ENCODE peak calls at places on chromosomes 12 and 14, in ten cellular contexts. N, Z, A, D, I, S, V, B, L and T are unnamed samples.
A peak's percentile ranks its signal among the peaks of the same experiment; 100 is the strongest.

GRCh38 chr12:10389941-10390340 is at the start of gene KLRK1:
- DNase-seq in N (no peak), Z (no peak), A (no peak), D (no peak), I (no peak), S (no peak), V (no peak), B (no peak), L (no peak), T (no peak)

GRCh38 chr12:58920102-58920955 is at the start of gene LRIG3:
- DNase-seq in N (peak; percentile 93), Z (peak; percentile 88), A (peak; percentile 20), D (peak; percentile 88), I (peak; percentile 91), S (peak; percentile 14), V (peak; percentile 92), B (peak; percentile 97), L (peak; percentile 89), T (peak; percentile 97)

GRCh38 chr14:54435500-54435981 is 5.6 kb downstream of the CNIH1 start:
- DNase-seq in N (peak; percentile 89), Z (no peak), A (peak; percentile 20), D (no peak), I (peak; percentile 48), S (no peak), V (no peak), B (no peak), L (peak; percentile 94), T (peak; percentile 81)

GRCh38 chr14:104881369-104881979 is 16.4 kb downstream of the CEP170B start:
- DNase-seq in N (no peak), Z (no peak), A (no peak), D (no peak), I (peak; percentile 30), S (no peak), V (no peak), B (peak; percentile 45), L (no peak), T (no peak)

GRCh38 chr14:104977008-104977680 is 1.0 kb downstream of the AHNAK2 start:
- DNase-seq in N (no peak), Z (no peak), A (no peak), D (no peak), I (no peak), S (no peak), V (no peak), B (no peak), L (no peak), T (no peak)

GRCh38 chr12:99453831-99454538 is 193.6 kb upstream of the GARIN6 start:
- DNase-seq in N (peak; percentile 40), Z (no peak), A (no peak), D (no peak), I (peak; percentile 47), S (no peak), V (no peak), B (no peak), L (no peak), T (peak; percentile 23)

GRCh38 chr12:44532940-44533339 is 343.2 kb downstream of the NELL2 start:
- DNase-seq in N (no peak), Z (no peak), A (no peak), D (no peak), I (no peak), S (no peak), V (no peak), B (no peak), L (no peak), T (no peak)

GRCh38 chr12:63913929-63914328 is 69.4 kb downstream of the SRGAP1 start:
- DNase-seq in N (no peak), Z (no peak), A (no peak), D (no peak), I (no peak), S (no peak), V (no peak), B (no peak), L (no peak), T (no peak)

GRCh38 chr12:119393685-119394084 is 59.2 kb downstream of the CCDC60 start:
- DNase-seq in N (no peak), Z (no peak), A (no peak), D (no peak), I (no peak), S (no peak), V (no peak), B (no peak), L (no peak), T (no peak)

GRCh38 chr14:91267965-91268437 is 23.5 kb upstream of the GPR68 start:
- DNase-seq in N (no peak), Z (no peak), A (peak; percentile 68), D (no peak), I (no peak), S (no peak), V (no peak), B (no peak), L (no peak), T (no peak)

GRCh38 chr14:96889091-96889490 is 91.9 kb downstream of the VRK1 start:
- DNase-seq in N (no peak), Z (no peak), A (no peak), D (no peak), I (no peak), S (no peak), V (no peak), B (no peak), L (no peak), T (no peak)

GRCh38 chr12:133264173-133264572 is 28.5 kb upstream of the ANHX start:
- DNase-seq in N (no peak), Z (no peak), A (no peak), D (no peak), I (no peak), S (no peak), V (no peak), B (no peak), L (no peak), T (peak; percentile 3)

GRCh38 chr12:2640709-2641108 is 154.1 kb upstream of the FKBP4 start:
- DNase-seq in N (peak; percentile 99), Z (no peak), A (peak; percentile 16), D (peak; percentile 11), I (no peak), S (no peak), V (peak; percentile 70), B (no peak), L (peak; percentile 95), T (peak; percentile 99)

GRCh38 chr12:48970702-48971334 is 717 bp downstream of the WNT10B start:
- DNase-seq in N (no peak), Z (no peak), A (no peak), D (no peak), I (no peak), S (no peak), V (no peak), B (no peak), L (no peak), T (no peak)
- H3K4me3 ChIP-seq in N (peak overlapping the region; percentile 28), Z (peak overlapping the region; percentile 36), A (peak overlapping the region; percentile 42), D (no peak overlapping the region), I (no peak overlapping the region), S (peak overlapping the region; percentile 55), V (no peak overlapping the region), B (no peak overlapping the region), L (no peak overlapping the region), T (peak overlapping the region; percentile 66)

GRCh38 chr14:94770815-94771190 is 890 bp upstream of the GSC start:
- DNase-seq in N (no peak), Z (no peak), A (no peak), D (no peak), I (no peak), S (no peak), V (no peak), B (no peak), L (no peak), T (no peak)

GRCh38 chr14:94769413-94770250 is at the start of gene GSC:
- DNase-seq in N (peak; percentile 43), Z (no peak), A (no peak), D (peak; percentile 17), I (no peak), S (peak; percentile 4), V (no peak), B (peak; percentile 78), L (peak; percentile 22), T (peak; percentile 84)

GRCh38 chr14:94768521-94769412 is 1.1 kb downstream of the GSC start:
- DNase-seq in N (no peak), Z (no peak), A (no peak), D (no peak), I (peak; percentile 3), S (peak; percentile 36), V (no peak), B (peak; percentile 63), L (no peak), T (peak; percentile 63)

GRCh38 chr14:94771191-94771905 is 1.4 kb upstream of the GSC start:
- DNase-seq in N (no peak), Z (no peak), A (no peak), D (no peak), I (no peak), S (no peak), V (no peak), B (no peak), L (no peak), T (no peak)

DNA sequence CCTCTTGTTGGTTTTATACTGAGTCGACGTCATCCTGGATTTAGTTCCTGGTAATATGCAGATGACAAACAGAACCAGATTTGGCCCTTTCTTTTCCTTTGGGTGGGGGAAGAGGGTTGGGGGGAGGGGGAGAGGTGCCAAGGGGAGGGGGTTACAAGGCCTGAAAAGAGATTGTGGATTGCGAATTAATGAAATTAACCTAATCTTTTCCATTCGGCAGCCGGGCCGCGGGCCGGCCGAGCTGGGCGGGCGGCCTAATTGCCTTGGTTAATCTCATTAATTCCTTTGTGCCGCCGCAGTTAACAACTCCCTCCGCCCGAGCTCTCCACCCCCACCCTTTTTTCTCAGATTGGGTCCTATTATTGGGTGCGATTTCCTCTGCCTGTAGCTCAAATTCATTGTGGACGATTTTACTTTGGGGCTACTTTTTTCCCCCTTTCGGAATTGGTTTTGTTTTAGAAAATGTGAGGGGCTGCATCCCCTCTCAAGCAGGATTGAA is 387 bp upstream of the GSC start:
- DNase-seq in N (no peak), Z (no peak), A (no peak), D (no peak), I (no peak), S (no peak), V (no peak), B (no peak), L (peak; percentile 49), T (no peak)
- H3K4me3 ChIP-seq in N (peak overlapping the region; percentile 16), Z (peak overlapping the region; percentile 52), A (no peak overlapping the region), D (no peak overlapping the region), I (no peak overlapping the region), S (no peak overlapping the region), V (peak overlapping the region; percentile 31), B (peak overlapping the region; percentile 48), L (peak overlapping the region; percentile 61), T (peak overlapping the region; percentile 74)

GRCh38 chr12:57093412-57094193 is 4.7 kb downstream of the NAB2 start:
- DNase-seq in N (peak; percentile 87), Z (peak; percentile 74), A (peak; percentile 93), D (peak; percentile 67), I (peak; percentile 77), S (peak; percentile 60), V (peak; percentile 94), B (no peak), L (peak; percentile 85), T (peak; percentile 93)
- H3K4me3 ChIP-seq in N (peak overlapping the region; percentile 17), Z (no peak overlapping the region), A (no peak overlapping the region), D (no peak overlapping the region), I (no peak overlapping the region), S (no peak overlapping the region), V (no peak overlapping the region), B (no peak overlapping the region), L (peak overlapping the region; percentile 14), T (peak overlapping the region; percentile 10)

DNA sequence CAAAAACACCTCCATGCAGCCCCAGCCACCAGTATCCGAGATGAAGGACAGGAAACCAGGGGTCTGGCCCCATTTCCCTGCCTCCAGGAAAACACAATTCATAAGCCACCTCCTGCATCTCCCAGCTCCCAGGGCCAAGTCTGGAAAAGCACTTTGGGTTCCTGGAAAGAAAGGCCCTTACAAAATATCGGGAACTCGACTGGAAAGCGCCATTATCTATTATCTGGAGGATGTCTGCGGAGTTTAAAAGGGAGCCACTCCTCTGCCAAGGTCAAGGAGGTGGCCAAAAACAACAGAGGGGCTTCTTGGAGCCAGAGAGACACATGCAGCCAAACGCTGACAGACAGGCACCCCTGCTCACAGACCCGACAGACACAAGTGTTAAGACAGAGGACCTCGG is 9.8 kb downstream of the ACTN1 start:
- DNase-seq in N (no peak), Z (no peak), A (no peak), D (no peak), I (no peak), S (no peak), V (no peak), B (no peak), L (no peak), T (no peak)
- H3K4me3 ChIP-seq in N (no peak overlapping the region), Z (no peak overlapping the region), A (no peak overlapping the region), D (no peak overlapping the region), I (no peak overlapping the region), S (no peak overlapping the region), V (no peak overlapping the region), B (no peak overlapping the region), L (no peak overlapping the region), T (no peak overlapping the region)